ENCODE peak calls at places on chromosomes 3 and 15, in four cellular contexts. P is activated naive CD8-positive, alpha-beta T cell treated with anti-CD3 and anti-CD28 coated beads for 36 hours; V is left cardiac atrium; Y is stimulated activated CD8-positive, alpha-beta memory T cell treated with anti-CD3 and anti-CD28 coated beads, Interleukin-12 subunit alpha, Interleukin-12 subunit beta, amount 100 ng/mL, for 4 hours. O is an unnamed sample.

GRCh38 chr15:40333922-40334492 is 6.7 kb downstream of the CCDC9B start:
- DNase-seq in Y (no peak), P (no peak), V (peak), O (no peak)

GRCh38 chr15:86384191-86384590 is 304.5 kb downstream of the AGBL1 start:
- DNase-seq in P (no peak), V (no peak), Y (no peak), O (no peak)

GRCh38 chr15:63388511-63388910 is 6.9 kb upstream of the CA12 start:
- DNase-seq in V (no peak), P (no peak), Y (no peak), O (no peak)

GRCh38 chr15:99921086-99921485 is 187.8 kb upstream of the LYSMD4 start:
- DNase-seq in P (no peak), V (no peak), Y (no peak), O (no peak)

GRCh38 chr3:168881804-168882203 is 781.7 kb downstream of the MECOM start:
- DNase-seq in V (no peak), Y (no peak), P (no peak), O (no peak)

GRCh38 chr3:59877679-59878427 is 828.0 kb upstream of the CFAP20DC start:
- DNase-seq in Y (no peak), P (no peak), V (no peak), O (no peak)

GRCh38 chr15:48149858-48150257 is 28.2 kb downstream of the MYEF2 start:
- DNase-seq in V (no peak), P (no peak), Y (no peak), O (no peak)

GRCh38 chr15:26178821-26179220 is 315.7 kb upstream of the ATP10A start:
- DNase-seq in P (no peak), Y (no peak), V (no peak), O (no peak)

GRCh38 chr3:63303238-63303637 is 25.1 kb downstream of the SYNPR start:
- DNase-seq in P (no peak), Y (no peak), V (no peak), O (no peak)

GRCh38 chr3:186825294-186825821 is 17.2 kb upstream of the ADIPOQ start:
- DNase-seq in P (peak), V (peak), Y (no peak), O (no peak)

GRCh38 chr15:77461486-77461885 is 40.8 kb downstream of the HMG20A start:
- DNase-seq in P (no peak), V (no peak), Y (no peak), O (no peak)

GRCh38 chr3:122005033-122005565 is 16.9 kb downstream of the ILDR1 start:
- DNase-seq in P (no peak), V (no peak), Y (no peak), O (no peak)

GRCh38 chr3:112302881-112303761 is 9.1 kb upstream of the SLC9C1 start:
- DNase-seq in P (no peak), V (no peak), Y (no peak), O (peak)

GRCh38 chr3:136280961-136281360 is 30.8 kb downstream of the PCCB start:
- DNase-seq in P (no peak), Y (no peak), V (no peak), O (no peak)

GRCh38 chr15:67755264-67755663 is 70.0 kb upstream of the SKOR1 start:
- DNase-seq in V (no peak), P (no peak), Y (no peak), O (no peak)

GRCh38 chr15:53256457-53256856 is 466.3 kb upstream of the ONECUT1 start:
- DNase-seq in Y (no peak), P (no peak), V (no peak), O (no peak)

GRCh38 chr3:195033531-195034091 is 237.3 kb downstream of the XXYLT1 start:
- DNase-seq in V (no peak), Y (no peak), P (no peak), O (no peak)

GRCh38 chr3:142210144-142210543 is 15.2 kb downstream of the GK5 start:
- DNase-seq in P (no peak), V (no peak), Y (no peak), O (no peak)

GRCh38 chr3:197891-198491 is 1.4 kb downstream of the CHL1 start:
- DNase-seq in V (peak), P (no peak), Y (no peak), O (no peak)

GRCh38 chr3:148962513-148962912 is 28.8 kb upstream of the GYG1 start:
- DNase-seq in V (peak), Y (no peak), P (no peak), O (no peak)

GRCh38 chr3:128480278-128480677 is 12.7 kb downstream of the GATA2 start:
- DNase-seq in Y (no peak), P (no peak), V (peak), O (no peak)

GRCh38 chr15:67066041-67067021 is 929 bp downstream of the SMAD3 start:
- DNase-seq in P (peak), V (no peak), Y (no peak), O (peak)

GRCh38 chr3:15616053-15616452 is 14.5 kb downstream of the BTD start:
- DNase-seq in P (no peak), Y (no peak), V (no peak), O (no peak)

O was measured in immature natural killer cell.